ENCODE peak calls at places on chromosomes 12 and 14, in four cellular contexts. One of them, this sample, is unnamed.

GRCh38 chr12:100545092-100545491 is 28.4 kb upstream of the GAS2L3 start:
- DNase-seq in heart left ventricle: no peak
- DNase-seq in ascending aorta: no peak
- DNase-seq in upper lobe of left lung: no peak
- DNase-seq in this sample: no peak

GRCh38 chr14:99773496-99774203 is 19.6 kb upstream of the EML1 start:
- DNase-seq in heart left ventricle: no peak
- DNase-seq in ascending aorta: no peak
- DNase-seq in upper lobe of left lung: no peak
- DNase-seq in this sample: no peak

GRCh38 chr14:53924754-53925153 is 31.9 kb downstream of the BMP4 start:
- DNase-seq in heart left ventricle: no peak
- DNase-seq in ascending aorta: no peak
- DNase-seq in upper lobe of left lung: no peak
- DNase-seq in this sample: no peak

GRCh38 chr12:32273712-32274111 is 125.6 kb upstream of the FGD4 start:
- DNase-seq in heart left ventricle: no peak
- DNase-seq in ascending aorta: no peak
- DNase-seq in upper lobe of left lung: no peak
- DNase-seq in this sample: no peak

GRCh38 chr12:128867466-128867865 is 14.2 kb downstream of the GLT1D1 start:
- DNase-seq in heart left ventricle: no peak
- DNase-seq in ascending aorta: no peak
- DNase-seq in upper lobe of left lung: no peak
- DNase-seq in this sample: no peak

GRCh38 chr14:75299064-75299463 is 20.4 kb downstream of the FOS start:
- DNase-seq in heart left ventricle: peak; percentile 62
- DNase-seq in ascending aorta: peak; percentile 40
- DNase-seq in upper lobe of left lung: peak; percentile 95
- DNase-seq in this sample: peak; percentile 83

GRCh38 chr14:74959596-74960180 is 4.3 kb upstream of the PGF start:
- DNase-seq in heart left ventricle: no peak
- DNase-seq in ascending aorta: no peak
- DNase-seq in upper lobe of left lung: no peak
- DNase-seq in this sample: no peak

GRCh38 chr14:95250126-95250824 is 69.4 kb downstream of the CLMN start:
- DNase-seq in heart left ventricle: no peak
- DNase-seq in ascending aorta: no peak
- DNase-seq in upper lobe of left lung: no peak
- DNase-seq in this sample: peak; percentile 19

GRCh38 chr12:54385251-54385914 is 850 bp upstream of the ZNF385A start:
- DNase-seq in heart left ventricle: no peak
- DNase-seq in ascending aorta: no peak
- DNase-seq in upper lobe of left lung: peak; percentile 58
- DNase-seq in this sample: no peak

GRCh38 chr12:63206494-63206893 is 55.5 kb upstream of the AVPR1A start:
- DNase-seq in heart left ventricle: no peak
- DNase-seq in ascending aorta: no peak
- DNase-seq in upper lobe of left lung: no peak
- DNase-seq in this sample: no peak

GRCh38 chr12:55970775-55971174 is 3.1 kb upstream of the RAB5B start:
- DNase-seq in heart left ventricle: no peak
- DNase-seq in ascending aorta: no peak
- DNase-seq in upper lobe of left lung: no peak
- DNase-seq in this sample: no peak

GRCh38 chr12:56020437-56021189 is at the start of gene IKZF4:
- DNase-seq in heart left ventricle: no peak
- DNase-seq in ascending aorta: no peak
- DNase-seq in upper lobe of left lung: peak; percentile 62
- DNase-seq in this sample: no peak

GRCh38 chr14:54908230-54908629 is 5.6 kb upstream of the GCH1 start:
- DNase-seq in heart left ventricle: no peak
- DNase-seq in ascending aorta: no peak
- DNase-seq in upper lobe of left lung: no peak
- DNase-seq in this sample: no peak

GRCh38 chr14:94643316-94644101 is 31.3 kb downstream of the SERPINA3 start:
- DNase-seq in heart left ventricle: no peak
- DNase-seq in ascending aorta: no peak
- DNase-seq in upper lobe of left lung: no peak
- DNase-seq in this sample: no peak

GRCh38 chr12:75437564-75437963 is 43.0 kb upstream of the GLIPR1 start:
- DNase-seq in heart left ventricle: no peak
- DNase-seq in ascending aorta: no peak
- DNase-seq in upper lobe of left lung: no peak
- DNase-seq in this sample: no peak

GRCh38 chr12:109625131-109625559 is 51.6 kb downstream of the MVK start:
- DNase-seq in heart left ventricle: no peak
- DNase-seq in ascending aorta: no peak
- DNase-seq in upper lobe of left lung: no peak
- DNase-seq in this sample: no peak

GRCh38 chr12:113310489-113310888 is 24.4 kb downstream of the SLC8B1 start:
- DNase-seq in heart left ventricle: no peak
- DNase-seq in ascending aorta: no peak
- DNase-seq in upper lobe of left lung: no peak
- DNase-seq in this sample: no peak

GRCh38 chr12:96265400-96265799 is 71.2 kb downstream of the ELK3 start:
- DNase-seq in heart left ventricle: no peak
- DNase-seq in ascending aorta: no peak
- DNase-seq in upper lobe of left lung: no peak
- DNase-seq in this sample: no peak
- H3K36me3 ChIP-seq in heart left ventricle: peaks cover 6% of the 10 kb centered on the region
- H3K36me3 ChIP-seq in ascending aorta: peaks cover 9% of the 10 kb centered on the region
- H3K36me3 ChIP-seq in upper lobe of left lung: peaks cover 72% of the 10 kb centered on the region
- H3K36me3 ChIP-seq in this sample: peaks cover 5% of the 10 kb centered on the region

GRCh38 chr14:51089278-51089677 is 5.6 kb downstream of the TRIM9 start:
- DNase-seq in heart left ventricle: no peak
- DNase-seq in ascending aorta: no peak
- DNase-seq in upper lobe of left lung: no peak
- DNase-seq in this sample: no peak
- H3K36me3 ChIP-seq in heart left ventricle: no peaks in the 10 kb centered on the region
- H3K36me3 ChIP-seq in ascending aorta: no peaks in the 10 kb centered on the region
- H3K36me3 ChIP-seq in upper lobe of left lung: no peaks in the 10 kb centered on the region
- H3K36me3 ChIP-seq in this sample: no peaks in the 10 kb centered on the region

GRCh38 chr12:124784871-124785572 is 78.6 kb downstream of the SCARB1 start:
- DNase-seq in heart left ventricle: no peak
- DNase-seq in ascending aorta: no peak
- DNase-seq in upper lobe of left lung: no peak
- DNase-seq in this sample: no peak
- H3K36me3 ChIP-seq in heart left ventricle: no peaks in the 10 kb centered on the region
- H3K36me3 ChIP-seq in ascending aorta: peaks cover 4% of the 10 kb centered on the region
- H3K36me3 ChIP-seq in upper lobe of left lung: peaks cover 15% of the 10 kb centered on the region
- H3K36me3 ChIP-seq in this sample: peaks cover 6% of the 10 kb centered on the region

GRCh38 chr14:50447491-50447890 is 50.8 kb upstream of the CDKL1 start:
- DNase-seq in heart left ventricle: no peak
- DNase-seq in ascending aorta: no peak
- DNase-seq in upper lobe of left lung: no peak
- DNase-seq in this sample: no peak
- H3K36me3 ChIP-seq in heart left ventricle: peaks cover 31% of the 10 kb centered on the region
- H3K36me3 ChIP-seq in ascending aorta: peaks cover 68% of the 10 kb centered on the region
- H3K36me3 ChIP-seq in upper lobe of left lung: peaks cover 77% of the 10 kb centered on the region
- H3K36me3 ChIP-seq in this sample: peaks cover 77% of the 10 kb centered on the region

GRCh38 chr14:57227083-57227482 is 41.6 kb downstream of the EXOC5 start:
- DNase-seq in heart left ventricle: no peak
- DNase-seq in ascending aorta: no peak
- DNase-seq in upper lobe of left lung: no peak
- DNase-seq in this sample: no peak
- H3K36me3 ChIP-seq in heart left ventricle: no peaks in the 10 kb centered on the region
- H3K36me3 ChIP-seq in ascending aorta: peaks cover 38% of the 10 kb centered on the region
- H3K36me3 ChIP-seq in upper lobe of left lung: peaks cover 51% of the 10 kb centered on the region
- H3K36me3 ChIP-seq in this sample: peaks cover 40% of the 10 kb centered on the region